ENCODE peak calls at places on chromosomes 7 and 10, in four cellular contexts. O, X, Q and S are unnamed samples.
A peak's percentile ranks its signal among the peaks of the same experiment; 100 is the strongest.

GRCh38 chr7:157077986-157078644 is 60.6 kb upstream of the UBE3C start:
- DNase-seq in O (no peak), X (no peak), Q (no peak), S (no peak)

GRCh38 chr7:16492513-16493062 is 27.1 kb upstream of the SOSTDC1 start:
- DNase-seq in O (no peak), X (peak; percentile 42), Q (no peak), S (no peak)

GRCh38 chr7:92631830-92632487 is 41.8 kb upstream of the FAM133B start:
- DNase-seq in O (no peak), X (no peak), Q (no peak), S (no peak)

GRCh38 chr10:124944982-124945381 is 3.1 kb downstream of the ZRANB1 start:
- DNase-seq in O (no peak), X (peak; percentile 6), Q (no peak), S (no peak)

GRCh38 chr7:83704564-83704963 is 55.6 kb upstream of the SEMA3E start:
- DNase-seq in O (no peak), X (no peak), Q (no peak), S (no peak)

GRCh38 chr7:72048420-72048819 is 363.7 kb downstream of the CALN1 start:
- DNase-seq in O (no peak), X (no peak), Q (no peak), S (no peak)

GRCh38 chr7:15747187-15748111 is 61.0 kb upstream of the MEOX2 start:
- DNase-seq in O (no peak), X (no peak), Q (no peak), S (no peak)

GRCh38 chr10:23412223-23412622 is 26.7 kb upstream of the OTUD1 start:
- DNase-seq in O (no peak), X (peak; percentile 28), Q (no peak), S (no peak)

GRCh38 chr7:44150966-44151678 is 10.0 kb upstream of the MYL7 start:
- DNase-seq in O (no peak), X (no peak), Q (no peak), S (no peak)

GRCh38 chr10:31599626-31600504 is 280.8 kb downstream of the ZEB1 start:
- DNase-seq in O (no peak), X (no peak), Q (no peak), S (no peak)

GRCh38 chr7:111958889-111959288 is 247.3 kb downstream of the DOCK4 start:
- DNase-seq in O (peak; percentile 30), X (peak; percentile 30), Q (no peak), S (no peak)

GRCh38 chr7:37180828-37181549 is 267.7 kb downstream of the ELMO1 start:
- DNase-seq in O (no peak), X (no peak), Q (no peak), S (no peak)

GRCh38 chr7:45974540-45975360 is 53.7 kb upstream of the IGFBP3 start:
- DNase-seq in O (no peak), X (no peak), Q (no peak), S (no peak)

GRCh38 chr10:69474688-69475432 is 23.6 kb downstream of the TSPAN15 start:
- DNase-seq in O (peak; percentile 76), X (peak; percentile 42), Q (peak; percentile 64), S (no peak)

GRCh38 chr10:99767901-99768300 is 14.5 kb upstream of the ABCC2 start:
- DNase-seq in O (no peak), X (no peak), Q (no peak), S (no peak)

GRCh38 chr7:44750424-44750823 is 1.8 kb downstream of the ZMIZ2 start:
- DNase-seq in O (no peak), X (no peak), Q (no peak), S (no peak)

GRCh38 chr10:77290528-77291155 is 347.0 kb downstream of the KCNMA1 start:
- DNase-seq in O (peak; percentile 41), X (peak; percentile 93), Q (no peak), S (no peak)

GRCh38 chr10:30392564-30392990 is 41.4 kb upstream of the MAP3K8 start:
- DNase-seq in O (peak; percentile 82), X (peak; percentile 50), Q (peak; percentile 87), S (peak; percentile 64)

GRCh38 chr7:98216941-98217622 is 5.8 kb downstream of the BHLHA15 start:
- DNase-seq in O (no peak), X (no peak), Q (peak; percentile 27), S (no peak)

GRCh38 chr7:79506481-79506880 is 53.0 kb upstream of the MAGI2 start:
- DNase-seq in O (no peak), X (no peak), Q (no peak), S (no peak)

GRCh38 chr7:99840136-99840869 is 12.5 kb downstream of the CYP3A43 start:
- DNase-seq in O (peak; percentile 49), X (no peak), Q (no peak), S (no peak)

GRCh38 chr10:25076501-25077197 is 60.2 kb downstream of the THNSL1 start:
- DNase-seq in O (no peak), X (no peak), Q (no peak), S (no peak)

GRCh38 chr7:137006293-137006692 is 137.8 kb downstream of the CHRM2 start:
- DNase-seq in O (no peak), X (no peak), Q (no peak), S (no peak)

GRCh38 chr10:106557951-106558733 is 606.4 kb downstream of the SORCS1 start:
- DNase-seq in O (no peak), X (no peak), Q (no peak), S (no peak)

GRCh38 chr7:113774182-113774807 is 144.5 kb downstream of the PPP1R3A start:
- DNase-seq in O (peak; percentile 20), X (peak; percentile 16), Q (no peak), S (no peak)

GRCh38 chr10:102988404-102989314 is 70.6 kb downstream of the CNNM2 start:
- DNase-seq in O (no peak), X (no peak), Q (no peak), S (no peak)

GRCh38 chr7:1720325-1720724 is 50.2 kb downstream of the ELFN1 start:
- DNase-seq in O (no peak), X (no peak), Q (no peak), S (no peak)

GRCh38 chr10:21523557-21524008 is 1.9 kb downstream of the SKIDA1 start:
- DNase-seq in O (no peak), X (no peak), Q (no peak), S (no peak)

GRCh38 chr10:112362833-112363232 is 11.1 kb upstream of the ACSL5 start:
- DNase-seq in O (no peak), X (no peak), Q (peak; percentile 72), S (no peak)

GRCh38 chr10:63744060-63744941 is 223.1 kb downstream of the REEP3 start:
- DNase-seq in O (no peak), X (no peak), Q (no peak), S (no peak)

GRCh38 chr10:13604641-13605040 is 17.9 kb downstream of the PRPF18 start:
- DNase-seq in O (no peak), X (no peak), Q (no peak), S (no peak)

GRCh38 chr7:115047968-115048720 is 126.2 kb downstream of the MDFIC start:
- DNase-seq in O (no peak), X (no peak), Q (no peak), S (no peak)

GRCh38 chr7:70040971-70041766 is 442.9 kb downstream of the AUTS2 start:
- DNase-seq in O (no peak), X (no peak), Q (no peak), S (no peak)

GRCh38 chr7:100745184-100745583 is 11.8 kb downstream of the ZAN start:
- DNase-seq in O (peak; percentile 36), X (peak; percentile 17), Q (no peak), S (no peak)

DNA sequence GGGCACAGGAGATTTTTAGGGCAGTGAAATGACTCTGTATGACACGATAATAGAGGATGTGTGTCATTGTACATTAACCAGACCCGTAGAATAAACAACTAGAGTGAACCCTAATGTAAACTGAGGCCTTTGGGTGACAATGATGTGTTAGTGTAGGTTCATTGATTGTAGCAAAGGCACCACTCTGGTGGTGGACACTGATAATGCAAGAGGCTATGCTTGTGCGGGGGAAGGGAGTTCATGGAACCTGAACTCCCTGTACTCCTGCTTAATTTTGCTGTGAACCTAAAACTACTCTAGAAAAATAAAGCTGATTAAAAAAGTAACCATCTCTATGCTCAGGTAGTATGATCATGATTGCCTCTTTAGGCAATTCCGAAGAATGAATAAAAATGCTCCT is 96.3 kb upstream of the VIPR2 start:
- DNase-seq in O (no peak), X (no peak), Q (no peak), S (no peak)
- TF ChIP-seq CTCF in O (no peak), X (no peak), Q (no peak), S (no peak)

GRCh38 chr7:155739538-155740140 is 72.6 kb downstream of the SHH start:
- DNase-seq in O (no peak), X (no peak), Q (no peak), S (no peak)
- H3K27ac ChIP-seq in O (no peak overlapping the region), X (no peak overlapping the region), Q (no peak overlapping the region), S (no peak overlapping the region)

DNA sequence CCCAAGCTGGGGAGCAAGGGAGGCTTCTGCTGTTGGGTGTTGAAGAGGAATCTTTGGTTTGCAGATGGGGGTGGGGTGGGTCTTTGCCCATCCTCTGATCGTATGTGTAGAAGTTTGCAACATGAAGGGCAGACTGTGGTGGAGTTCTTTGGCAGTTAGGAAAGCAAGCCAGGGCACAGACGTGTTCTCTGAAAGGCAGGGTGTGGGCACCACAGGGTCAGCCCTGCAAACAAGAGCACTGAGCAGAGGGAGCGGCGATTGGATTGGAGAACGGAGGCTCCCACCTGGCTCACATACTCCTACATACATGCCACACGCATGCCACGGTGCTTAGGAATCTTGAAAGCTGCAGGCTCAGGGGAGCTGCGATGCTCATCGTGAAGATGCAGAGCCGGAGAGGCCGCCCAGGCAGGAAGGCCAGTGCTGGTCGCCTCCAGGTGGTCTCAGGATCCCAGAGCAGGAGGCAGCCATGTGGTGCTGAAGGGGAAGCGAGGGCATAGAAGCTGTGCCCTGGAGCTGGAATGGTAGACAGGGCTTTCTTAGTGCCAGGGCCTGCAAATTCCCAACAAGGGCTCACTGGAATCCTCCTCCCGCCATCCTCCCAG is 149.0 kb downstream of the MGMT start:
- DNase-seq in O (no peak), X (no peak), Q (no peak), S (no peak)
- TF ChIP-seq CTCF in O (no peak), X (no peak), Q (no peak), S (no peak)

GRCh38 chr7:107236857-107237256 is 68.1 kb downstream of the HBP1 start:
- DNase-seq in O (no peak), X (no peak), Q (no peak), S (no peak)
- H3K27ac ChIP-seq in O (no peak overlapping the region), X (no peak overlapping the region), Q (no peak overlapping the region), S (no peak overlapping the region)

DNA sequence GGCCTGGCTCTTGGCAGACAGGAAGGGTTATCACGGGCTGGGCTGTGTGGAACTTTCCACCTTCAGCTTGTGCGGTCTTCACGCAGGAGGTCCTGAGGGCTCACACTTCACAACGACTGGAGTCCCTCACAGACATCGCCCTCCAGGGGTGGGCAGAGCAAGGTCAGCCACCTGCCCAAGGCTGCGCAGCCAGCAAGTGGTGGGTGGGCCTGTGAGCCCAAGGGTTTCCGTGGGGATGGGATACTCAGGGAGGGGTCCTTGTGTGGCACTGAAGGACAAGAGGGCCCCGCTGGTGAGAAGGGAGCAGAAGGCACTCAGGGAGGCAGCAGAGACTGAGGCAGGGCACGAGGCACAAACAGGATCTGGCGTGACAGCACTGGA is 22.0 kb downstream of the PDIA4 start:
- DNase-seq in O (no peak), X (no peak), Q (no peak), S (no peak)
- TF ChIP-seq CTCF in O (no peak), X (no peak), Q (no peak), S (no peak)